ENCODE peak calls at places on chromosomes 2 and 18, in nine cellular contexts. One of them, this sample, is unnamed.

GRCh38 chr2:226792155-226792871 is 7.3 kb downstream of the IRS1 start:
- DNase-seq in adrenal gland: no peak
- DNase-seq in thyroid gland: peak
- DNase-seq in aorta: no peak
- DNase-seq in brain microvascular endothelial cell: no peak
- DNase-seq in AG10803: peak
- DNase-seq in mammary epithelial cell: peak
- DNase-seq in fibroblast of villous mesenchyme: peak
- DNase-seq in PC-9: peak
- DNase-seq in this sample: peak

GRCh38 chr18:50429207-50429948 is 54.5 kb downstream of the SKA1 start:
- DNase-seq in adrenal gland: no peak
- DNase-seq in thyroid gland: no peak
- DNase-seq in aorta: no peak
- DNase-seq in brain microvascular endothelial cell: peak
- DNase-seq in AG10803: peak
- DNase-seq in mammary epithelial cell: no peak
- DNase-seq in fibroblast of villous mesenchyme: peak
- DNase-seq in PC-9: no peak
- DNase-seq in this sample: no peak

GRCh38 chr2:25380586-25381360 is 39.0 kb upstream of the DNMT3A start:
- DNase-seq in adrenal gland: no peak
- DNase-seq in thyroid gland: no peak
- DNase-seq in aorta: no peak
- DNase-seq in brain microvascular endothelial cell: no peak
- DNase-seq in AG10803: peak
- DNase-seq in mammary epithelial cell: no peak
- DNase-seq in fibroblast of villous mesenchyme: peak
- DNase-seq in PC-9: no peak
- DNase-seq in this sample: no peak

GRCh38 chr2:80638759-80639158 is 334.2 kb upstream of the LRRTM1 start:
- DNase-seq in adrenal gland: no peak
- DNase-seq in thyroid gland: no peak
- DNase-seq in aorta: no peak
- DNase-seq in brain microvascular endothelial cell: no peak
- DNase-seq in AG10803: no peak
- DNase-seq in mammary epithelial cell: no peak
- DNase-seq in fibroblast of villous mesenchyme: no peak
- DNase-seq in PC-9: no peak
- DNase-seq in this sample: no peak

GRCh38 chr18:42807852-42808251 is 307.6 kb downstream of the RIT2 start:
- DNase-seq in adrenal gland: no peak
- DNase-seq in thyroid gland: no peak
- DNase-seq in aorta: no peak
- DNase-seq in brain microvascular endothelial cell: no peak
- DNase-seq in AG10803: no peak
- DNase-seq in mammary epithelial cell: no peak
- DNase-seq in fibroblast of villous mesenchyme: no peak
- DNase-seq in PC-9: no peak
- DNase-seq in this sample: no peak

GRCh38 chr2:235839974-235840373 is 328.2 kb downstream of the GBX2 start:
- DNase-seq in adrenal gland: no peak
- DNase-seq in thyroid gland: no peak
- DNase-seq in aorta: no peak
- DNase-seq in brain microvascular endothelial cell: no peak
- DNase-seq in AG10803: no peak
- DNase-seq in mammary epithelial cell: no peak
- DNase-seq in fibroblast of villous mesenchyme: no peak
- DNase-seq in PC-9: no peak
- DNase-seq in this sample: no peak

GRCh38 chr2:235055891-235056516 is 104.2 kb downstream of the SH3BP4 start:
- DNase-seq in adrenal gland: no peak
- DNase-seq in thyroid gland: peak
- DNase-seq in aorta: no peak
- DNase-seq in brain microvascular endothelial cell: peak
- DNase-seq in AG10803: peak
- DNase-seq in mammary epithelial cell: peak
- DNase-seq in fibroblast of villous mesenchyme: peak
- DNase-seq in PC-9: peak
- DNase-seq in this sample: peak

GRCh38 chr18:51051105-51051712 is 21.2 kb downstream of the SMAD4 start:
- DNase-seq in adrenal gland: no peak
- DNase-seq in thyroid gland: no peak
- DNase-seq in aorta: no peak
- DNase-seq in brain microvascular endothelial cell: peak
- DNase-seq in AG10803: peak
- DNase-seq in mammary epithelial cell: peak
- DNase-seq in fibroblast of villous mesenchyme: peak
- DNase-seq in PC-9: no peak
- DNase-seq in this sample: peak

GRCh38 chr2:176148758-176149483 is 2.4 kb upstream of the HOXD4 start:
- DNase-seq in adrenal gland: no peak
- DNase-seq in thyroid gland: no peak
- DNase-seq in aorta: no peak
- DNase-seq in brain microvascular endothelial cell: no peak
- DNase-seq in AG10803: no peak
- DNase-seq in mammary epithelial cell: no peak
- DNase-seq in fibroblast of villous mesenchyme: no peak
- DNase-seq in PC-9: no peak
- DNase-seq in this sample: peak

GRCh38 chr2:176187306-176188217 is 906 bp upstream of the HOXD1 start:
- DNase-seq in adrenal gland: no peak
- DNase-seq in thyroid gland: no peak
- DNase-seq in aorta: no peak
- DNase-seq in brain microvascular endothelial cell: no peak
- DNase-seq in AG10803: no peak
- DNase-seq in mammary epithelial cell: no peak
- DNase-seq in fibroblast of villous mesenchyme: no peak
- DNase-seq in PC-9: no peak
- DNase-seq in this sample: peak

GRCh38 chr2:25123682-25124081 is 44.7 kb downstream of the POMC start:
- DNase-seq in adrenal gland: no peak
- DNase-seq in thyroid gland: peak
- DNase-seq in aorta: peak
- DNase-seq in brain microvascular endothelial cell: no peak
- DNase-seq in AG10803: peak
- DNase-seq in mammary epithelial cell: no peak
- DNase-seq in fibroblast of villous mesenchyme: no peak
- DNase-seq in PC-9: no peak
- DNase-seq in this sample: no peak

GRCh38 chr18:22113144-22113813 is 56.1 kb upstream of the GATA6 start:
- DNase-seq in adrenal gland: peak
- DNase-seq in thyroid gland: peak
- DNase-seq in aorta: no peak
- DNase-seq in brain microvascular endothelial cell: no peak
- DNase-seq in AG10803: no peak
- DNase-seq in mammary epithelial cell: no peak
- DNase-seq in fibroblast of villous mesenchyme: no peak
- DNase-seq in PC-9: peak
- DNase-seq in this sample: peak

GRCh38 chr2:225429718-225430117 is 30.2 kb downstream of the NYAP2 start:
- DNase-seq in adrenal gland: peak
- DNase-seq in thyroid gland: peak
- DNase-seq in aorta: peak
- DNase-seq in brain microvascular endothelial cell: no peak
- DNase-seq in AG10803: peak
- DNase-seq in mammary epithelial cell: no peak
- DNase-seq in fibroblast of villous mesenchyme: peak
- DNase-seq in PC-9: no peak
- DNase-seq in this sample: no peak

GRCh38 chr2:200218645-200219044 is 87.8 kb upstream of the SPATS2L start:
- DNase-seq in adrenal gland: no peak
- DNase-seq in thyroid gland: no peak
- DNase-seq in aorta: no peak
- DNase-seq in brain microvascular endothelial cell: no peak
- DNase-seq in AG10803: no peak
- DNase-seq in mammary epithelial cell: no peak
- DNase-seq in fibroblast of villous mesenchyme: no peak
- DNase-seq in PC-9: no peak
- DNase-seq in this sample: no peak

GRCh38 chr18:32684940-32685339 is 87.9 kb downstream of the KLHL14 start:
- DNase-seq in adrenal gland: no peak
- DNase-seq in thyroid gland: no peak
- DNase-seq in aorta: no peak
- DNase-seq in brain microvascular endothelial cell: no peak
- DNase-seq in AG10803: no peak
- DNase-seq in mammary epithelial cell: no peak
- DNase-seq in fibroblast of villous mesenchyme: no peak
- DNase-seq in PC-9: no peak
- DNase-seq in this sample: no peak

GRCh38 chr18:46794607-46795006 is 37.8 kb upstream of the ST8SIA5 start:
- DNase-seq in adrenal gland: no peak
- DNase-seq in thyroid gland: no peak
- DNase-seq in aorta: no peak
- DNase-seq in brain microvascular endothelial cell: no peak
- DNase-seq in AG10803: no peak
- DNase-seq in mammary epithelial cell: no peak
- DNase-seq in fibroblast of villous mesenchyme: no peak
- DNase-seq in PC-9: no peak
- DNase-seq in this sample: no peak

DNA sequence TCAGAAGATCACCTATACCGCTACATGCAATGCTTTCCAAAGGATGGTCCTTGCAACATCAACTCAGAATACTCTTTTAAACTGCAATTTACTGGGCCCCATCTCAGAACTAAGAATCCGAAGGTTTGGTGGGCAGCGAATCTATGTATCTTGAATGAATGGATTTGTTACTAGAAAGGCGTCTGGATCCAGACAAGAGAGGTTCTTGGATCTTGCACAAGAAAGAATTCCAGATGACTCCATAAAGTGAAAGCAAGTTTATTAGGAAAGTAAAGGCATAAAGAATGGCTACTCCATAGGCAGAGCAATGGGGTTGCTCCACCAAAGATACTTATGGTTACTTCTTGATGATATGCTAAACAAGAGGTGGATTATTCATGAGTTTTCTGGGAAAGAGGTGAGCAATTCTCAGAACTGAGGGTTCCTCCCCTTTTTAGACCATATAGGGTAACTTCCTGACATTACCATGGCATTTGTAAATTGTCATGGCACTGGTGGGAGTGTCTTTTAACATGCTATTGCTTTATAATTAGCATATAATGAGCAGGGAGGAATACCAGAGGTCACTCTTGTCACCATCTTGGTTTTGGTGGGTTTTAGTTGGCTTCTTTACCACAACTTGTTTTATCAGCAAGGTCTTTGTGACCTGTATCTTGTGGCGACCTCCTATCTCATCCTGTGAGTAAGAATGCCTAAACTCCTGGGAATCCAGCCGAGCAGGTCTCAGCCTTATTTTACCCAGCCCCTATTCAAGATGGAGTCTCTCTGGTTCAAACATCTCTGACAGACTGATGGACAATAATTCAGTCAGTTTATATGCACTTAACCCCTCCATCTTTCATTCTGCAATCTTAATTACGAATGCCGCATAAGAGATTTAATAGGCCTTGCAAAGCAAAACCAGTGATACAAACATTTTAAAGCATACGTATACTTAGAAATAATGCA is 7.5 kb upstream of the RMDN2 start:
- DNase-seq in adrenal gland: no peak
- DNase-seq in thyroid gland: no peak
- DNase-seq in aorta: no peak
- DNase-seq in brain microvascular endothelial cell: no peak
- DNase-seq in AG10803: peak
- DNase-seq in mammary epithelial cell: no peak
- DNase-seq in fibroblast of villous mesenchyme: no peak
- DNase-seq in PC-9: no peak
- DNase-seq in this sample: no peak
- H3K4me3 ChIP-seq in adrenal gland: no peak
- H3K4me3 ChIP-seq in thyroid gland: no peak
- H3K4me3 ChIP-seq in aorta: no peak
- H3K4me3 ChIP-seq in brain microvascular endothelial cell: no peak
- H3K4me3 ChIP-seq in AG10803: peak
- H3K4me3 ChIP-seq in mammary epithelial cell: no peak
- H3K4me3 ChIP-seq in fibroblast of villous mesenchyme: no peak
- H3K4me3 ChIP-seq in PC-9: no peak
- H3K4me3 ChIP-seq in this sample: no peak

DNA sequence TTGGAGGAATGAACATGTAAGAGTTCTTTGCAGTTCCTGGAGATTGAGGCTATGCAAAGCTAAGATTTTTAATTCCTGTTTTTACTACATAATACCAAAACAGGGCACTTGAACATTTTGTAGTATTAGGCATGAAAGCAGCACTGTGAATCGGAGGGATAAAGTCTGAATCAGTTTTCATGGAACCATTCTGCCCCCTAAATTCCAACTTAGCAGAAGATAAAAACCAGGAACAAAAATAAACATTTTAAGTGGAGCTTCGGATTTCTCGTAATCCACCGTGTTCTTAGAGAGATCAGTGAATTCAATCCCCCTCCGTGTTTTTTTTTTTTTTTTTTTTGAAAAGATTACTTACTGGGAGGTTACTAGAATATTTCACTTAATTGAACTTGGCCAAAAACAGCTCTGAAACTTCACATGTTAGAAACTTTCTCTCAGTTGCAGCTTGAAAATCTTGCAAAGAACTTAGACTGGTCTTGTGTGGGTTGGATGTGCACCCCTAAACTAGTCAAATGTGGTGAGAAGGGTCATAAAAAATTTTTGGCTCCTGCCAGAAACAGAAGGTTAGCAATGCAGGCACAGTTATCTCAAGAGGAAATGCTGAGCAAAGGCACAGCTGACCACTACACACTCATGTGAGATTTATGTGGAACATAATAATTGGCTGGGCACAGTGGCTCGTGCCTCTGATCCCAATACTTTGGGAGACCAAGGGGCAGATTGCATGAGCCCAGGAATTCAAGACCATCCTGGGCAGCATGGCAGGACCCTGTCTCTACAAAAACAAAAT is 145.4 kb upstream of the RNF152 start:
- DNase-seq in adrenal gland: no peak
- DNase-seq in thyroid gland: no peak
- DNase-seq in aorta: no peak
- DNase-seq in brain microvascular endothelial cell: peak
- DNase-seq in AG10803: peak
- DNase-seq in mammary epithelial cell: no peak
- DNase-seq in fibroblast of villous mesenchyme: peak
- DNase-seq in PC-9: no peak
- DNase-seq in this sample: peak
- H3K4me3 ChIP-seq in adrenal gland: no peak
- H3K4me3 ChIP-seq in thyroid gland: no peak
- H3K4me3 ChIP-seq in aorta: no peak
- H3K4me3 ChIP-seq in brain microvascular endothelial cell: no peak
- H3K4me3 ChIP-seq in AG10803: no peak
- H3K4me3 ChIP-seq in mammary epithelial cell: no peak
- H3K4me3 ChIP-seq in fibroblast of villous mesenchyme: no peak
- H3K4me3 ChIP-seq in PC-9: no peak
- H3K4me3 ChIP-seq in this sample: no peak

GRCh38 chr2:37389984-37390765 is 45.7 kb downstream of the QPCT start:
- DNase-seq in adrenal gland: no peak
- DNase-seq in thyroid gland: no peak
- DNase-seq in aorta: no peak
- DNase-seq in brain microvascular endothelial cell: peak
- DNase-seq in AG10803: peak
- DNase-seq in mammary epithelial cell: peak
- DNase-seq in fibroblast of villous mesenchyme: peak
- DNase-seq in PC-9: peak
- DNase-seq in this sample: peak
- H3K4me3 ChIP-seq in adrenal gland: no peak
- H3K4me3 ChIP-seq in thyroid gland: no peak
- H3K4me3 ChIP-seq in aorta: no peak
- H3K4me3 ChIP-seq in brain microvascular endothelial cell: no peak
- H3K4me3 ChIP-seq in AG10803: no peak
- H3K4me3 ChIP-seq in mammary epithelial cell: no peak
- H3K4me3 ChIP-seq in fibroblast of villous mesenchyme: no peak
- H3K4me3 ChIP-seq in PC-9: no peak
- H3K4me3 ChIP-seq in this sample: no peak

GRCh38 chr2:196169521-196169920 is 1.9 kb downstream of the STK17B start:
- DNase-seq in adrenal gland: no peak
- DNase-seq in thyroid gland: no peak
- DNase-seq in aorta: no peak
- DNase-seq in brain microvascular endothelial cell: no peak
- DNase-seq in AG10803: no peak
- DNase-seq in mammary epithelial cell: no peak
- DNase-seq in fibroblast of villous mesenchyme: peak
- DNase-seq in PC-9: no peak
- DNase-seq in this sample: no peak
- H3K4me3 ChIP-seq in adrenal gland: peak
- H3K4me3 ChIP-seq in thyroid gland: peak
- H3K4me3 ChIP-seq in aorta: peak
- H3K4me3 ChIP-seq in brain microvascular endothelial cell: peak
- H3K4me3 ChIP-seq in AG10803: peak
- H3K4me3 ChIP-seq in mammary epithelial cell: peak
- H3K4me3 ChIP-seq in fibroblast of villous mesenchyme: peak
- H3K4me3 ChIP-seq in PC-9: peak
- H3K4me3 ChIP-seq in this sample: peak